ENCODE peak calls at places on chromosomes 7 and 10, in five cellular contexts. M is choroid plexus epithelial cell, O is heart right ventricle, X is cardiac fibroblast, C is PC-3. N is an unnamed sample.

GRCh38 chr10:113573368-113573767 is 20.5 kb downstream of the HABP2 start:
- DNase-seq in M (no peak), O (no peak), X (no peak), C (no peak), N (no peak)

GRCh38 chr10:556971-557370 is 132.5 kb downstream of the DIP2C start:
- DNase-seq in M (no peak), O (no peak), X (no peak), C (no peak), N (peak)

GRCh38 chr7:71285614-71286013 is 153.7 kb downstream of the GALNT17 start:
- DNase-seq in M (no peak), O (no peak), X (no peak), C (no peak), N (no peak)

GRCh38 chr10:13822475-13822874 is 235.7 kb downstream of the PRPF18 start:
- DNase-seq in M (no peak), O (no peak), X (no peak), C (no peak), N (no peak)

GRCh38 chr10:1380075-1380793 is 324.0 kb downstream of the WDR37 start:
- DNase-seq in M (no peak), O (no peak), X (no peak), C (no peak), N (peak)

GRCh38 chr7:45689011-45689796 is 115.0 kb downstream of the ADCY1 start:
- DNase-seq in M (peak), O (no peak), X (peak), C (peak), N (no peak)

GRCh38 chr10:43688348-43688892 is 39.7 kb upstream of the ZNF32 start:
- DNase-seq in M (no peak), O (no peak), X (no peak), C (peak), N (no peak)

GRCh38 chr7:73678862-73679261 is 4.4 kb downstream of the DNAJC30 start:
- DNase-seq in M (no peak), O (peak), X (no peak), C (no peak), N (no peak)

GRCh38 chr10:63603709-63604445 is 82.7 kb downstream of the REEP3 start:
- DNase-seq in M (peak), O (no peak), X (peak), C (no peak), N (no peak)

GRCh38 chr7:87178320-87178719 is 26.1 kb downstream of the DMTF1 start:
- DNase-seq in M (no peak), O (no peak), X (no peak), C (no peak), N (no peak)

GRCh38 chr7:28984631-28985030 is 26.5 kb upstream of the TRIL start:
- DNase-seq in M (peak), O (no peak), X (peak), C (peak), N (no peak)

GRCh38 chr7:23520582-23520981 is 11.2 kb downstream of the TRA2A start:
- DNase-seq in M (no peak), O (no peak), X (no peak), C (no peak), N (no peak)

GRCh38 chr10:127944256-127944655 is 37.4 kb downstream of the PTPRE start:
- DNase-seq in M (no peak), O (no peak), X (no peak), C (no peak), N (no peak)

GRCh38 chr10:114825513-114826253 is 4.1 kb downstream of the FHIP2A start:
- DNase-seq in M (peak), O (no peak), X (peak), C (peak), N (peak)

GRCh38 chr10:68251146-68251545 is 19.2 kb upstream of the ATOH7 start:
- DNase-seq in M (no peak), O (no peak), X (no peak), C (no peak), N (no peak)

GRCh38 chr10:36437367-36437766 is 688.0 kb upstream of the ANKRD30A start:
- DNase-seq in M (no peak), O (no peak), X (no peak), C (peak), N (no peak)

GRCh38 chr7:52775881-52776280 is 259.6 kb upstream of the POM121L12 start:
- DNase-seq in M (no peak), O (no peak), X (no peak), C (no peak), N (no peak)

GRCh38 chr10:27997865-27998177 is 1.1 kb downstream of the ODAD2 start:
- DNase-seq in M (no peak), O (no peak), X (no peak), C (no peak), N (no peak)

GRCh38 chr7:51995780-51996179 is 679.2 kb upstream of the COBL start:
- DNase-seq in M (no peak), O (no peak), X (no peak), C (no peak), N (no peak)

GRCh38 chr10:125082881-125083575 is 77.3 kb downstream of the CTBP2 start:
- DNase-seq in M (no peak), O (no peak), X (no peak), C (no peak), N (no peak)

DNA sequence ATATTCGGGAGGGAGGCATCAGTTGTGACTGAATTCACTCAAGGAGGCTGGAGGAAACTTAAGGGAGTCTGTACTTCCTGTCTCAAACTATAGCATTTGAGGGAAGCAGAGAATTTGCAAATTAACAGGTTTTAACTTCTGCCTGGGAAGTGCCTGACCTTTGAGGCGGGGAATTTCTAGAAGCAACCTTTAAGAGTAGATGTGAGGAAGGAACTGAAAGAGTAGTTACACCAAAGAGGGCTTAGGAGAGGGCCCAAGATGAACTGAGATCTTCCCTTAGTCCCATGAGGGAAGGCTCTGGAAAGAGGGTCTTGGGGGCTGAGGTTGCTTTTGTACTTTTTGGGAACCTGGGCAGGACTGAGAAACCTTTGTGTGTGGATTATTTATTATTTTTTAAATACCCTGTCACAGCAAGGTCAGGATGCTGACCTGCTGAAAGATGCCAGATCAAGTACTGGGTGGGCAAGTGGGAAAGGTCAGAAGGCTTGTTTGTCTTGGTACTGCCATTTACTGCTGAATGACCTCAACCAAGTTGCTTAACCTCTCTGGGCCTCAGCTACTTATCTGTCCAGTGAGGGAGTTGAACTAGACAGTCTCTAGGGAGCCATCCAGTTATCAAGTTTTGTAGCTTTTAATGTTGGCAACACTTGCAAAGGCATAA is 2.4 kb downstream of the GPR158 start:
- DNase-seq in M (no peak), O (no peak), X (no peak), C (no peak), N (no peak)
- H3K4me3 ChIP-seq in M (no peak), O (no peak), X (no peak), C (no peak), N (no peak)

GRCh38 chr10:71218046-71218832 is 5.9 kb downstream of the UNC5B start:
- DNase-seq in M (no peak), O (no peak), X (peak), C (peak), N (no peak)

GRCh38 chr10:71214641-71215160 is 2.3 kb downstream of the UNC5B start:
- DNase-seq in M (no peak), O (no peak), X (no peak), C (no peak), N (no peak)

GRCh38 chr10:71217266-71218045 is 5.1 kb downstream of the UNC5B start:
- DNase-seq in M (no peak), O (no peak), X (no peak), C (no peak), N (no peak)

GRCh38 chr10:71216751-71217265 is 4.4 kb downstream of the UNC5B start:
- DNase-seq in M (peak), O (no peak), X (peak), C (no peak), N (no peak)

DNA sequence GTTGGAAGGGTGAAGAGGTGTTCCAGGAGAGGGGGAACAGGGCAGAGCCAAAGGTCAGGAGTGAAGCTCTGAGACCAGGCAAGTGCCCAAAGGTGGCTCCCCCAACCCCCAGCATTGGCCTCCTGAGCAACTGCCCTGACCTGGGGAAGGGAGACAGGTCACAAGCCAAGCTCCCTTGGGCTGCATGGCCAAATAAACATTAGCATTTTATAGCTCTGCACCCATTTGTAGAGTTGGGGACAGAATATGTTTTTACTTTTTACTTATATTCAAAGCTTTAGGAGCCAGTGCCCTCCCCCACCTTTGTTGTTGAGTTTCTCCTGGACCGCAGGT is 4.0 kb downstream of the UNC5B start:
- DNase-seq in M (no peak), O (no peak), X (no peak), C (no peak), N (no peak)
- H3K4me3 ChIP-seq in M (no peak), O (peak), X (no peak), C (no peak), N (no peak)

DNA sequence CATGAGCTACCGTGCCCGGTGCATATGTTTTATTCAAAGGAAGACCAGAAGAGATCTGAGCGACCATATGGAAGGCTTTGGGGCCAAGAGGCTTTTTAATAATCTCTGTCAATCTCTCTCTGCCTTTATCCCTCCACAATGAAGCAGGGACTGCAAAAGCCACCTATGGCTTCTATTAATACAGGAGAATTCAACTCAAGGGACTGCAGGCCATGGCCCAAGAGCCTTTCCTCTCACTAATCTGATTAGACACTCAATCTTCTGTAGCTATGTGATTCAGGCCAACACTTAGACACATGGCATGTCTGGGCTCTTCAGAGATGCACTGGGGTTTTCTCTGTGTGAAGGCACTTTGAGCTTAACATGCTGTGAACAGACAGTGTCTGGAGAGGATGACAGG is 114.3 kb upstream of the AOAH start:
- DNase-seq in M (no peak), O (no peak), X (no peak), C (no peak), N (no peak)
- H3K4me3 ChIP-seq in M (no peak), O (no peak), X (no peak), C (no peak), N (no peak)

GRCh38 chr10:97771913-97772823 is at the start of gene SFRP5:
- DNase-seq in M (no peak), O (no peak), X (no peak), C (no peak), N (no peak)

GRCh38 chr10:97773096-97773495 is 1.3 kb upstream of the SFRP5 start:
- DNase-seq in M (no peak), O (no peak), X (no peak), C (no peak), N (no peak)

GRCh38 chr10:97768322-97769315 is 3.2 kb downstream of the SFRP5 start:
- DNase-seq in M (no peak), O (no peak), X (no peak), C (no peak), N (no peak)

GRCh38 chr10:97770265-97770664 is 1.5 kb downstream of the SFRP5 start:
- DNase-seq in M (no peak), O (no peak), X (no peak), C (no peak), N (no peak)

DNA sequence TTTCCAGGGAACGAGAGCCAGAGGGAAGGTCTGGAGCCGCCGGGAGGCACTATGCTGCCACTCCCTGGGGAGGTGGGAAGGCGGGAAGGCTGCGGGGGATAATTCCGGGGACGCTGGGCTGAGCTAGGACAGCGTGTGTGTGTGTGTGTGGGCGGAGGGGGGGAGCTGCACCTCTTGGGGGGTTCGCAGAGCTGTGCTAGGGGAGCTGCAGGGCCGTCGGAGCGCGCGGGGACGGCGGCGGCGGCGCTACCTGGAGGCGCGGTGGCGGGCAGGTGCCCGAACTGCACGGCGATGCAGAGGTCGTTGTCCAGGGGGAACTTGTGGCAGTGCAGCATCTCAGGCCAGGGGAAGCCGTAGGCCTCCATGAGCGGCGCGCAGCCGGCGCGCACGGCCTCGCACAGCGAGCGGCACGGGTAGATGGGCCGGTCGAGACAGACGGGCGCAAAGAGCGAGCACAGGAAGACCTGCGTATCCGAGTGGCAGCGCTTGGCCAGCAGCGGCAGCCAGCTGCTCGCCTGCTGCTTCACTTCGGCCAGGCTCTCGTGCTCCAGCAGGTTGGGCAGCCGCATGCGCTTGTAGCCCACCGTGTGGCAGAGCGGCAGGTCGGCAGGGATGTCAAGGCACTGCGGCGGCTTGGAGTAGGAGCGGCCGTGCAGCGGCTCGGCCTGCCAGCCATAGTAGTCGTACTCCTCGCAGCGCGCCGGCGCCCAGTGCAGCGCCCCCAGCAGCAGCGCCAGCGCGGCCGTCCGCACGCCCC is 566 bp downstream of the SFRP5 start:
- DNase-seq in M (peak), O (no peak), X (peak), C (no peak), N (no peak)
- H3K4me3 ChIP-seq in M (peak), O (peak), X (peak), C (no peak), N (no peak)

GRCh38 chr10:90598513-90598912 is 259.3 kb downstream of the HTR7 start:
- DNase-seq in M (no peak), O (no peak), X (no peak), C (no peak), N (no peak)
- H3K4me3 ChIP-seq in M (no peak), O (no peak), X (no peak), C (no peak), N (no peak)

GRCh38 chr10:102422586-102423129 is 2.0 kb downstream of the FBXL15 start:
- DNase-seq in M (peak), O (peak), X (peak), C (peak), N (peak)
- H3K4me3 ChIP-seq in M (peak), O (peak), X (peak), C (peak), N (peak)

DNA sequence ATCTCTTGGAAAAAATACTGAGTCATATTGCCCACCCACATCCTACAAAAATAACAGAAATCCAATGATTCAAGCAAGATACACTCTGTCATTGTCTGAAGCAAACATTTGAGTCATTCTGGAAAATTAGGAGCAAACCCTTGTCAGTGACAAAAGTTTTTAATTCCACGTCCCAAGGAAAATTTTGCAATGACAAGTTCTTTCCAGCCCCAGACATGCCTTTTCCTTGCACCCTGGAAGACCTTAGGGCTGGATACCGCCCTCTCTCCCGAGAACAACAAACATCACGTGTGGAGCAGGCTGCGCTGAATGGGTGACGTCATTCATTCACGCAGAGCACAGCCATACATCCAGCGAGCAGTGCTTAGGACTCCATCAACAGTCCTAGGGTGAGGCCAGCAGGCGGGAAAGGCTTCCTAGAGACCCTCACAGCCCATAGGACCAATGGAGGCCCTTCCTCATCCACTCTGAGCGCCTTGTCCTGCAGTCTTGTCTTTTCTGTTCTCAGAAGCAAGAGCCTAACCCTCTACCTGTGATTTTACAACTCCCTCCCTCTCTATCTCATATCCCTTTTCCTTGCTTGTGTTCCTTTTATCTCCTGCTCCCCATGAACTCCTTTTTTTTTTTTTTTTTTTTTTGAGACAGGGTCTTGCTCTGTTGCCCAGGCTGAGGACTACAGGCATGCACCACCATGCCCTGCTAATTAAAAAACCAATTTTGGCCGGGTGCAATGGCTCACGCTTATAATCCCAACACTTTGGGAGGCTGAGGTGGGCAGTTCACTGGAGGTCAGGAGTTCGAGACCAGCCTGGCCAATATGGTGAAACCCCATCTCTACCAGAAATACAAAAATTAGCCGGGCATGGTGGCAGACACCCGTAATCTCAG is 23.6 kb upstream of the KDM7A start:
- DNase-seq in M (peak), O (no peak), X (peak), C (peak), N (peak)
- H3K4me3 ChIP-seq in M (no peak), O (no peak), X (no peak), C (no peak), N (no peak)

N was measured in lower leg skin.